ENCODE peak calls at places on chromosomes 2 and 18, in nine cellular contexts. E is NCI-H1092; U is cardiac septum; G is T-helper 9 cell; M is fibroblast of the aortic adventitia; D is GM20000; O is CD8-positive, alpha-beta memory T cell; F is NAMALWA; B is EH. X is an unnamed sample.

GRCh38 chr2:180660207-180660606 is 320.2 kb upstream of the UBE2E3 start:
- DNase-seq in E (no peak), U (no peak), G (no peak), M (no peak), D (no peak), O (no peak), F (no peak), B (no peak), X (no peak)

GRCh38 chr2:196925768-196926561 is 542 bp downstream of the PGAP1 start:
- DNase-seq in E (peak), U (no peak), G (peak), M (peak), D (peak), O (peak), F (peak), B (peak), X (no peak)

GRCh38 chr2:74333896-74334586 is 9.2 kb downstream of the SLC4A5 start:
- DNase-seq in E (no peak), U (no peak), G (no peak), M (no peak), D (no peak), O (no peak), F (no peak), B (no peak), X (no peak)

GRCh38 chr2:113886479-113887383 is 3.2 kb upstream of the ACTR3 start:
- DNase-seq in E (no peak), U (peak), G (no peak), M (peak), D (peak), O (no peak), F (peak), B (peak), X (peak)

GRCh38 chr2:207337234-207338219 is 171.8 kb upstream of the KLF7 start:
- DNase-seq in E (no peak), U (no peak), G (no peak), M (peak), D (no peak), O (no peak), F (no peak), B (peak), X (no peak)

GRCh38 chr18:27994571-27994970 is 182.4 kb downstream of the CDH2 start:
- DNase-seq in E (no peak), U (no peak), G (no peak), M (no peak), D (no peak), O (no peak), F (no peak), B (no peak), X (no peak)

GRCh38 chr2:95018861-95019550 is 6.5 kb upstream of the MAL start:
- DNase-seq in E (no peak), U (no peak), G (no peak), M (no peak), D (no peak), O (no peak), F (no peak), B (no peak), X (no peak)

GRCh38 chr2:230927711-230928341 is 2.8 kb upstream of the GPR55 start:
- DNase-seq in E (no peak), U (peak), G (no peak), M (no peak), D (no peak), O (no peak), F (no peak), B (no peak), X (no peak)

GRCh38 chr18:27803957-27804356 is 373.0 kb downstream of the CDH2 start:
- DNase-seq in E (no peak), U (no peak), G (no peak), M (no peak), D (no peak), O (no peak), F (no peak), B (peak), X (no peak)

GRCh38 chr2:233444501-233444900 is 90.2 kb downstream of the DGKD start:
- DNase-seq in E (no peak), U (no peak), G (no peak), M (no peak), D (no peak), O (no peak), F (no peak), B (no peak), X (no peak)

GRCh38 chr2:75964646-75965045 is 253.9 kb upstream of the GCFC2 start:
- DNase-seq in E (no peak), U (no peak), G (no peak), M (no peak), D (no peak), O (no peak), F (no peak), B (no peak), X (no peak)

GRCh38 chr2:161306919-161307318 is 1.3 kb upstream of the PSMD14 start:
- DNase-seq in E (no peak), U (no peak), G (no peak), M (no peak), D (no peak), O (no peak), F (peak), B (no peak), X (no peak)

GRCh38 chr2:127647242-127648190 is 1.6 kb downstream of the GPR17 start:
- DNase-seq in E (no peak), U (no peak), G (no peak), M (peak), D (no peak), O (no peak), F (no peak), B (peak), X (no peak)

GRCh38 chr2:227805578-227805977 is 8.1 kb upstream of the CCL20 start:
- DNase-seq in E (no peak), U (no peak), G (peak), M (no peak), D (no peak), O (no peak), F (no peak), B (no peak), X (peak)

GRCh38 chr2:218125626-218126080 is at the start of gene CXCR2:
- DNase-seq in E (no peak), U (no peak), G (no peak), M (no peak), D (peak), O (no peak), F (no peak), B (no peak), X (no peak)

GRCh38 chr18:10131036-10131774 is 217.4 kb downstream of the VAPA start:
- DNase-seq in E (no peak), U (no peak), G (no peak), M (no peak), D (no peak), O (no peak), F (no peak), B (no peak), X (no peak)

GRCh38 chr2:38653715-38654494 is 12.0 kb upstream of the GALM start:
- DNase-seq in E (no peak), U (no peak), G (no peak), M (no peak), D (no peak), O (no peak), F (no peak), B (no peak), X (peak)

GRCh38 chr2:215136669-215137328 is 1.6 kb downstream of the ABCA12 start:
- DNase-seq in E (no peak), U (no peak), G (no peak), M (peak), D (no peak), O (no peak), F (no peak), B (peak), X (peak)

GRCh38 chr18:8948471-8949149 is 153.9 kb upstream of the NDUFV2 start:
- DNase-seq in E (no peak), U (no peak), G (no peak), M (peak), D (no peak), O (no peak), F (no peak), B (peak), X (no peak)

GRCh38 chr2:143996974-143997373 is 522.9 kb downstream of the ZEB2 start:
- DNase-seq in E (no peak), U (no peak), G (no peak), M (no peak), D (no peak), O (no peak), F (no peak), B (no peak), X (no peak)

GRCh38 chr2:210562136-210563080 is 6.0 kb downstream of the CPS1 start:
- DNase-seq in E (no peak), U (no peak), G (no peak), M (no peak), D (no peak), O (no peak), F (no peak), B (no peak), X (no peak)

GRCh38 chr2:210190345-210190744 is 19.1 kb upstream of the KANSL1L start:
- DNase-seq in E (no peak), U (no peak), G (no peak), M (no peak), D (no peak), O (no peak), F (no peak), B (no peak), X (no peak)

X was measured in GM12878.